ENCODE peak calls at places on chromosome 15, in seven cellular contexts. M is NCI-H345; S is kidney tubule cell; E is sciatic nerve; F is stimulated activated CD8-positive, alpha-beta memory T cell treated with anti-CD3 and anti-CD28 coated beads, Interleukin-2, amount 100 ng/mL, for 1 hour; G is fibroblast of pulmonary artery; V is NCI-H774. Z is an unnamed sample.

GRCh38 chr15:64743691-64744090 is 31.7 kb downstream of the RBPMS2 start:
- DNase-seq in V (no peak), E (no peak), M (no peak), F (no peak), G (no peak), S (no peak), Z (no peak)

GRCh38 chr15:90465930-90466567 is 63.7 kb upstream of the CRTC3 start:
- DNase-seq in S (peak; percentile 49), V (no peak), G (peak; percentile 46), F (no peak), M (no peak), E (no peak), Z (no peak)

GRCh38 chr15:95394186-95395067 is 936.1 kb upstream of the NR2F2 start:
- DNase-seq in S (no peak), E (no peak), M (no peak), V (no peak), G (peak; percentile 69), F (no peak), Z (no peak)

GRCh38 chr15:90552162-90552928 is 22.6 kb downstream of the CRTC3 start:
- DNase-seq in E (no peak), G (peak; percentile 57), V (no peak), S (peak; percentile 87), M (no peak), F (no peak), Z (no peak)

GRCh38 chr15:98413973-98414546 is 234.3 kb upstream of the IGF1R start:
- DNase-seq in V (no peak), E (no peak), G (no peak), S (peak; percentile 63), M (no peak), F (no peak), Z (no peak)

GRCh38 chr15:100190675-100191074 is 151.1 kb downstream of the ADAMTS17 start:
- DNase-seq in V (no peak), F (no peak), M (no peak), S (no peak), G (no peak), E (peak; percentile 33), Z (no peak)

GRCh38 chr15:57684491-57685184 is 21.9 kb upstream of the POLR2M start:
- DNase-seq in G (no peak), E (no peak), S (no peak), M (peak; percentile 48), F (no peak), V (no peak), Z (no peak)

GRCh38 chr15:32993285-32993684 is 201.2 kb downstream of the FMN1 start:
- DNase-seq in G (peak; percentile 31), E (no peak), M (no peak), F (no peak), V (no peak), S (peak; percentile 11), Z (no peak)

GRCh38 chr15:45399381-45400212 is 21.3 kb upstream of the GATM start:
- DNase-seq in E (no peak), G (peak; percentile 76), V (peak; percentile 14), M (peak; percentile 45), F (no peak), S (peak; percentile 63), Z (no peak)

Z was measured in left lung.